ENCODE peak calls at places on chromosome 7, in four cellular contexts. T is BE2C, P is colonic mucosa, X is lower lobe of right lung. S is an unnamed sample. For H3K4me1, the result is how much of the 10 kb centered on the place peaks cover.

GRCh38 chr7:21355406-21355874 is 72.4 kb upstream of the SP4 start:
- DNase-seq in T (no peak), P (peak), X (no peak), S (no peak)

GRCh38 chr7:74002474-74003017 is 25.4 kb upstream of the ELN start:
- DNase-seq in T (no peak), P (peak), X (peak), S (peak)

GRCh38 chr7:29442146-29442545 is 121.5 kb upstream of the PRR15 start:
- DNase-seq in T (no peak), P (no peak), X (no peak), S (peak)

GRCh38 chr7:100972002-100972347 is 2.6 kb downstream of the MUC12 start:
- DNase-seq in T (no peak), P (no peak), X (no peak), S (no peak)

GRCh38 chr7:158702944-158703343 is 1.7 kb downstream of the NCAPG2 start:
- DNase-seq in T (no peak), P (no peak), X (no peak), S (no peak)

GRCh38 chr7:7329321-7329720 is 147.0 kb downstream of the C1GALT1 start:
- DNase-seq in T (no peak), P (no peak), X (no peak), S (no peak)

GRCh38 chr7:142557971-142558582 is 191.2 kb upstream of the PRSS1 start:
- DNase-seq in T (peak), P (peak), X (no peak), S (peak)

GRCh38 chr7:32298403-32299132 is 191.6 kb downstream of the LSM5 start:
- DNase-seq in T (no peak), P (no peak), X (no peak), S (peak)

GRCh38 chr7:137142376-137142775 is 201.2 kb downstream of the PTN start:
- DNase-seq in T (no peak), P (no peak), X (no peak), S (no peak)

GRCh38 chr7:64602518-64602917 is 39.6 kb upstream of the ZNF680 start:
- DNase-seq in T (no peak), P (no peak), X (no peak), S (peak)

GRCh38 chr7:142436601-142437000 is 178.7 kb upstream of the PRSS58 start:
- DNase-seq in T (no peak), P (no peak), X (no peak), S (no peak)

GRCh38 chr7:113321201-113321600 is 202.8 kb upstream of the SMIM30 start:
- DNase-seq in T (no peak), P (no peak), X (no peak), S (no peak)

GRCh38 chr7:80440908-80441307 is 71.0 kb downstream of the GNAT3 start:
- DNase-seq in T (no peak), P (no peak), X (no peak), S (no peak)

GRCh38 chr7:44269417-44269816 is 56.0 kb downstream of the CAMK2B start:
- DNase-seq in T (no peak), P (no peak), X (no peak), S (no peak)

GRCh38 chr7:43513236-43513635 is 69.7 kb upstream of the STK17A start:
- DNase-seq in T (no peak), P (no peak), X (no peak), S (peak)

GRCh38 chr7:17968791-17969715 is 28.8 kb upstream of the SNX13 start:
- DNase-seq in T (no peak), P (peak), X (no peak), S (no peak)

GRCh38 chr7:17966706-17967105 is 26.4 kb upstream of the SNX13 start:
- DNase-seq in T (no peak), P (no peak), X (no peak), S (no peak)

GRCh38 chr7:17965600-17965999 is 25.3 kb upstream of the SNX13 start:
- DNase-seq in T (no peak), P (no peak), X (no peak), S (peak)

GRCh38 chr7:17976952-17977351 is 36.7 kb upstream of the SNX13 start:
- DNase-seq in T (no peak), P (no peak), X (no peak), S (no peak)

DNA sequence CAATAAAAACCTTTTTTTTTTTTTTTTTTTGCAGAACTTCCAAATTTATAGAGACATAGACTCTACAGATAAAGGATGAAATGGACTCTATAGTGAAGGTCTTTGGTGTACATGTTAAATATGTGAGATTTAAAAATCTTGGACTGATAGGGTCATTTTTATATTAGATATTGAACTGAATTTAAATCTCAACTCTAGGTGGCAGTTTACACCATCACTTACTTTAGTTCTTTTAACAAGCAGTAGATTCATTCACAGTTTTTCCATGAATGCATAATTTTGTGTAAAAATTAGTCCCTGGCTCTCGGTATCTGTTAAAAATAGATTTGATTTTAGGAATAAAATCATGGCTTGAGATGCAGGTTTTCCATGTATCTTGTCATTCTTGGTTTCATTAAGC is 31.1 kb upstream of the SNX13 start:
- DNase-seq in T (no peak), P (no peak), X (no peak), S (peak)
- TF ChIP-seq CTCF in T (no peak), P (no peak), X (no peak), S (peak)

GRCh38 chr7:22858274-22858639 is 35.6 kb upstream of the TOMM7 start:
- DNase-seq in T (no peak), P (no peak), X (no peak), S (no peak)

GRCh38 chr7:22859676-22860290 is 37.1 kb upstream of the TOMM7 start:
- DNase-seq in T (no peak), P (no peak), X (no peak), S (no peak)

GRCh38 chr7:22860784-22861482 is 38.3 kb upstream of the TOMM7 start:
- DNase-seq in T (peak), P (no peak), X (no peak), S (no peak)

GRCh38 chr7:22860337-22860736 is 37.7 kb upstream of the TOMM7 start:
- DNase-seq in T (no peak), P (no peak), X (no peak), S (no peak)

DNA sequence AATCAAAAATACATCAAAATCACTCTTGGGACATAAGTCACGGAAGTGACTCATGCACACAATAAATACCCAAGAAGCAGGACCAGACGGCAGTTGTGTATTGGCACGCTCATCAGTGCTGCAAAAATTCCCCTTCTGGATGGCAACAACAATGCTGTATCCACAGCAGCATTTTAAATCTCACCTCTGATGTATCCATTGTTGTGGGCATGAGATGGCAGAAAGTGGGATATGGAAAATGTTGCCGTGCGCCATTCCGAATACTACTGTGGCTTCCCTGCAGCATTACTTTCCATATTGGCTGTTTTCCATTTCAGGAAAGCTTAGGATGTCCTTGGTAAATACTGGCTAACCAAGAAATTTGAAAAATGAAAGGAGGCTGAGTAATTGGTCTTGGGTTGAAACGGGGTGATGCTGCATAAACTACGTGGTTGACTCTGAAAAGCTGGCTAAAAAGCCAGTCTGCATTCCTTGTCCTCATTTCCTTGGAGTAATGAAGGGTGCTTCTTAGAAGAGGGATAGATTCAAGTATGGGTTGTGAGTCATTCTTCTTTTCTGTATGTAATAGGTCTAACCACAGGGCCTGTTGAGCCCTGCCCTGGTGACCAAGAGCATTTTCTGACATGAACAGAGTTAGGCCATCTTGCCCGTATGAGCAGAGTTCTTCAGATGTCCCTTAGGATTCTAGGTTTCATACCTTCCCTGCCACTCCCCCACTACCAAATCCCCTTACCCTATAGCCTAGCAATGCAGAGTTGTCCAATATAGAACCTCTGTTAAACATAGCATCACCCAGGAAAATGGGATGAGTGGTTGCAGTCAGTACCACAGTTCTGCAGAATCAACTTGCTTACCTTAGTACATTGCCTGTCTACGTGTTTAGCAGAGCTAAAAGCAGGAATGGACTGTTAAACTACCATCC is 36.3 kb upstream of the TOMM7 start:
- DNase-seq in T (no peak), P (no peak), X (no peak), S (no peak)
- H3K4me1 ChIP-seq in T (under half), P (under half), X (under half), S (under half)

GRCh38 chr7:1706721-1707613 is 36.9 kb downstream of the ELFN1 start:
- DNase-seq in T (peak), P (no peak), X (peak), S (no peak)

GRCh38 chr7:1708640-1709249 is 38.7 kb downstream of the ELFN1 start:
- DNase-seq in T (peak), P (no peak), X (peak), S (no peak)

GRCh38 chr7:1709281-1709680 is 39.2 kb downstream of the ELFN1 start:
- DNase-seq in T (no peak), P (no peak), X (no peak), S (no peak)

GRCh38 chr7:1706381-1706720 is 36.3 kb downstream of the ELFN1 start:
- DNase-seq in T (no peak), P (no peak), X (no peak), S (no peak)

GRCh38 chr7:1707756-1708611 is 37.9 kb downstream of the ELFN1 start:
- DNase-seq in T (peak), P (no peak), X (peak), S (no peak)
- TF ChIP-seq CTCF in T (peak), P (no peak), X (no peak), S (peak)

GRCh38 chr7:130902755-130903357 is 168.8 kb upstream of the KLF14 start:
- DNase-seq in T (no peak), P (no peak), X (no peak), S (no peak)
- H3K4me1 ChIP-seq in T (under half), P (under half), X (half or more), S (under half)

DNA sequence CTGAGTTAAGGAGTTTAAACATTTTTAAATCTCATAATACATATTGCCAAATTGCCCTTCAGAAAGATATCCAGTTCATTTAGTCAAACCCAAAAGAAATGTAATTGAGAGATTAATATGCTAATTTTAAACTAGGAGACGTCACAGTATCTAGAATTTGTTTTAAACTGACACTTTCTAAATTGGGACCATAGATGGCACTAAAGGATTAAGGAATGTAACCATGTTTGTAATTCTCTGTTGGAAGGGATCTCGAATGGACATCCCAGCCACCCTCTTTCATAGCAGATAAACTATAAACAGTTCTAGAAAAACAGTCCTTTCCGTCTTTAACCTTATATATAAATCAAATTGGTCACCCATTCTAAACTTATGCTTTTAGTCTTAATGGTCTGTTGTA is 30.0 kb upstream of the SAMD9L start:
- DNase-seq in T (no peak), P (no peak), X (no peak), S (peak)
- TF ChIP-seq CTCF in T (peak), P (no peak), X (no peak), S (peak)

DNA sequence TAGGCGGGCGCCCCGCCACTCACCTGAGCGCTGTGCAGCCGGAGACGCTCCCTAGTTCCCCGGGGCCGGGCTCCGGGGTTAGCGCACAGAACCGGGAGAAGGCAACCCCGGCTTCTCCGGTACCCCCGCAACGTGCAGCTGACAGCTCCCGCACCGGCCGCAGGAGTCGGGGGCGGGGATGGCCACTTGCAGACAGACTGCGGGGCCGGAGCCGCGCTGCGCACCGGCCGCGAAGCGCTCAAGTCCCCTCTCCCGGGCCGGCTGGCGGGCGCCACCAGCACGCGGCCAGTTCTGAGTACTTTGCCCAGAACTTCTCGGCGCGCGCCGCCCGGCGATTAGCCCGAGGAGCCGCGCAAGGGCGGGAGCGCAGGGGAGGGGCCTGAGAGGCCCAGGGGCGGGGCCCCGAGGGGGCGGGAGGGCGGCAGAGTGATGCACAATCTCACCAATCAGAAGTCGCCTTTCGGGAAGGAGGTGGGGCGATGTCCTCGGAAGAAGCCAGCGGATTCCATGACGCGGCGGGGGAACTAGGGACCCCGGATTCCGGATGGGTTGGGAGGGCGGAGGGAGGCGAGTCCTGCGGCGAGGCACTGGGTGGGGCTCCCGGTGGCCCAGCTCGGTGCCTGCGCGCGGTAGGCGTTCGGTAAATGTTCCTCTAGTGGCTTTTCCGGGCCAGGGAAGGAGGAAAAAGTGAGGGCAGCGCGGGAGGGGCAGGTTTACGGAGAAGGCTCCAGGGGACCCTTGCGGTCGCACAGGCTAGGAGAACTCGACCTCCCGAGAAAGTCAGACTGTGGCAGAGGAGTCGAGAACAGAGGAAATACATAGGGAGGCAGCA is at the start of gene OSBPL3:
- DNase-seq in T (peak), P (peak), X (peak), S (peak)
- H3K4me1 ChIP-seq in T (under half), P (under half), X (under half), S (under half)